ENCODE peak calls at places on chromosomes 13 and 19, in nine cellular contexts. E is CD4-positive, CD25-positive, alpha-beta regulatory T cell; Q is GM12865; F is lower leg skin; J is uterus; S is neural progenitor cell; H is Peyer's patch; B is psoas muscle; U is PC-3. Z is an unnamed sample.
A peak's percentile ranks its signal among the peaks of the same experiment; 100 is the strongest.

GRCh38 chr13:31179754-31180153 is 18.1 kb upstream of the HSPH1 start:
- DNase-seq in S (no peak), Q (peak; percentile 16), F (no peak), U (no peak), E (no peak), B (no peak), H (no peak), J (no peak), Z (no peak)

GRCh38 chr19:1833540-1833939 is 14.7 kb downstream of the REXO1 start:
- DNase-seq in Q (no peak), H (no peak), E (no peak), S (no peak), J (no peak), F (no peak), B (no peak), U (no peak), Z (no peak)

GRCh38 chr19:7257148-7258041 is 36.8 kb downstream of the INSR start:
- DNase-seq in E (no peak), F (peak; percentile 90), U (peak; percentile 65), B (no peak), S (no peak), J (peak; percentile 92), H (no peak), Q (no peak), Z (no peak)

GRCh38 chr19:13037161-13037560 is 41.9 kb downstream of the NFIX start:
- DNase-seq in E (no peak), Q (peak; percentile 29), H (no peak), B (peak; percentile 41), U (peak; percentile 91), F (no peak), S (no peak), J (no peak), Z (no peak)

GRCh38 chr13:22463089-22463488 is 717.7 kb upstream of the SGCG start:
- DNase-seq in F (no peak), Q (no peak), S (no peak), H (no peak), J (no peak), E (no peak), B (no peak), U (no peak), Z (no peak)

GRCh38 chr19:47039239-47039874 is 9.1 kb downstream of the TMEM160 start:
- DNase-seq in S (no peak), E (no peak), J (no peak), B (no peak), U (no peak), H (no peak), Q (no peak), F (no peak), Z (no peak)

GRCh38 chr19:51380379-51380778 is 7.4 kb downstream of the LIM2 start:
- DNase-seq in J (no peak), F (no peak), U (no peak), B (no peak), H (no peak), E (no peak), Q (no peak), S (no peak), Z (no peak)

GRCh38 chr13:108974686-108975085 is 345.3 kb downstream of the MYO16 start:
- DNase-seq in F (no peak), S (no peak), J (no peak), B (no peak), H (no peak), U (peak; percentile 12), E (no peak), Q (no peak), Z (no peak)

GRCh38 chr19:32532233-32532632 is 48.8 kb upstream of the PDCD5 start:
- DNase-seq in S (no peak), F (no peak), Q (no peak), E (no peak), U (no peak), B (no peak), H (no peak), J (no peak), Z (no peak)

GRCh38 chr13:57624565-57625435 is 6.7 kb upstream of the PCDH17 start:
- DNase-seq in B (no peak), U (peak; percentile 64), J (no peak), H (no peak), F (no peak), E (no peak), S (peak; percentile 86), Q (peak; percentile 47), Z (no peak)

GRCh38 chr19:12543855-12544254 is 7.4 kb downstream of the ZNF564 start:
- DNase-seq in H (no peak), S (no peak), Q (no peak), J (no peak), B (no peak), E (no peak), F (no peak), U (no peak), Z (no peak)

GRCh38 chr13:35857769-35858168 is 273.4 kb downstream of the DCLK1 start:
- DNase-seq in H (no peak), E (no peak), F (no peak), J (no peak), Q (no peak), S (peak; percentile 71), U (no peak), B (no peak), Z (no peak)

GRCh38 chr19:3408996-3409345 is 42.6 kb downstream of the NFIC start:
- DNase-seq in E (no peak), U (no peak), Q (no peak), H (no peak), J (no peak), B (no peak), F (no peak), S (no peak), Z (no peak)

GRCh38 chr19:3407556-3408516 is 41.5 kb downstream of the NFIC start:
- DNase-seq in S (no peak), B (peak; percentile 61), J (peak; percentile 65), F (no peak), H (no peak), U (no peak), E (no peak), Q (no peak), Z (no peak)

GRCh38 chr19:3412066-3412465 is 45.7 kb downstream of the NFIC start:
- DNase-seq in H (no peak), B (no peak), Q (no peak), J (no peak), S (no peak), E (no peak), U (no peak), F (no peak), Z (no peak)

GRCh38 chr19:3411636-3412035 is 45.3 kb downstream of the NFIC start:
- DNase-seq in B (no peak), U (no peak), F (no peak), E (no peak), Q (no peak), S (no peak), J (no peak), H (no peak), Z (no peak)

GRCh38 chr19:3409346-3410064 is 43.1 kb downstream of the NFIC start:
- DNase-seq in Q (no peak), U (no peak), J (peak; percentile 80), H (no peak), E (no peak), B (peak; percentile 91), S (no peak), F (peak; percentile 95), Z (no peak)
- H3K4me3 ChIP-seq in Q (no peak overlapping the region), U (no peak overlapping the region), J (no peak overlapping the region), H (no peak overlapping the region), E (no peak overlapping the region), B (peak overlapping the region; percentile 54), S (no peak overlapping the region), F (no peak overlapping the region), Z (no peak overlapping the region)

DNA sequence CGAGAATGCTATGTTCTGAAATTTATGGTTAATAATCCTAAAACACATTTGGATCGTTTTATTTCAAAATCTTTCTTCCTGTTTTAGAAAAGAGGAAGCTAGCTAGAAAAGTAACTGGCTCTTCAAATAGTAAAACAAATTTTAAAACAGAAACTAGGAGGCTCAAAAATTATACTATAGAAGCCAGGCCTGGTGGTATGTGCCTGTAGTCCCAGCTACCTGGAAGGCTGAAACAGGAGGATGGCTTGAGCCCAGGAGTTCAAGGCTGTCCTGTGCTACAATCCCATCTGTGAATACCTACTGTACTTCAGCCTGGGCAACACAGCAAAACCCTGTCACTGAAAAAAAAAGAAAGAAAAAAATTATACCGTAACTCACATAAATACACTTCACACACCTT is 57.9 kb downstream of the ELF1 start:
- DNase-seq in U (no peak), F (no peak), B (no peak), J (no peak), S (no peak), H (no peak), E (no peak), Q (no peak), Z (no peak)
- H3K4me3 ChIP-seq in U (no peak overlapping the region), F (no peak overlapping the region), B (no peak overlapping the region), J (no peak overlapping the region), S (no peak overlapping the region), H (no peak overlapping the region), E (peak overlapping the region; percentile 49), Q (no peak overlapping the region), Z (no peak overlapping the region)

DNA sequence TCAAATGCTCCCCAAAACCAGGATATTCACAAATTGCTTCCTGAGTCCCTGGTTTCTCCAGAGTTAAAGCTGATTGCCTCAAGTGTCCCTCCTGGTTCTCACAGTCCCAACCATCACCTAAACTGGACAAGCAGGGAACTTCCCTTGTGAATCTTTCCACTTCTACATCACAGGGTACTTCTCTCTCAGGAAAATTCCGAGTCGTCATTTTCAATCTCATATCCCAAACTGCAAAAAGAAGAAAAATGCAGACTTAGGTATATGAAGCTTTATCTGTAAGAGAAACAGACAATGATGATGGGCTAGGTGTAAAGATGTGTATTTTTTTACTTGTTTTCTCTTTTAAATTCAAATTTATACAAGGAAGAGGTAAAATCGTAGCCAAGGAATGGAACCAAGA is 21.3 kb downstream of the ZNF329 start:
- DNase-seq in Q (no peak), J (no peak), U (no peak), B (no peak), H (no peak), S (no peak), F (no peak), E (no peak), Z (no peak)
- H3K4me3 ChIP-seq in Q (no peak overlapping the region), J (no peak overlapping the region), U (peak overlapping the region; percentile 7), B (no peak overlapping the region), H (no peak overlapping the region), S (no peak overlapping the region), F (no peak overlapping the region), E (peak overlapping the region; percentile 9), Z (no peak overlapping the region)

DNA sequence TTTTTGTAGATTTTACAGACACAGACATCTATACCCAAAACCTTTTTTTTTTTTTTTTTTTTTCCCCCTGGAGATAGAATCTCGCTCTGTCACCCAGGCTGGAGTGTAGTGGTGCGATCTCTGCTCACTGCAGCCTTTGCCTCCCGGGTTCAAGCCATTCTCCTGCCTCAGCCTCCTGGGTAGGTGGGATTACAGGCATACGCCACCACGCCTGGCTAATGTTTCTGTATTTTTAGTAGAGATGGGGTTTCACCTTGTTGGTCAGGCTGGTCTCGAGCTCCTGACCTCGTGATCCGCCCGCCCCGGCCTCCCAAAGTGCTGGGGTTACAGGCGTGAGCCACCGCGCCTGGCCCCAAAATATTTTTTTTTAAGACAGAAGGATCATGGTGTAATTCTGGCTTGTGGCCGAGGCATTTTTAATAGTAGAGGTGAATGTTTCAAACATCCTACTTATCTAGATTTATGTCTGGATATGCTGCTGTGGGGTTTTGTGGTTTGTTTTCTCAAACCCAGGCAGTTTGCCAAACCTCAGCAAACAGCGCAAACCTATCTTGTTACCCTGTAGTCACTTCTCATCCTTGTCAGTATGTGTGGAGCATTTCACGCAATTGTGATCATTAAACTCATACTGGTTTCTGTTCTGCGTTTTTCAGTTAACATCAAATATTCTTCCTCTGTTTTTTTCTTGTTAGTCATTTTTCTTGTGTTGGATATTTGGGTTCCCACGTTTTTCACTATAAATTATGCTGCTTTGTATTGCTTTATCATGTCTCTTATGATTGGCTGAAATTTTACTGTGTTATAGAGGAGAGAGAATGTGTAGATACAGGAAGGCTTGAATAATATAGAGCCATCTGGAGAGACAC is 36.2 kb upstream of the GARRE1 start:
- DNase-seq in E (peak; percentile 76), S (no peak), B (no peak), J (peak; percentile 29), H (peak; percentile 33), F (no peak), Q (peak; percentile 69), U (peak; percentile 96), Z (peak; percentile 95)
- H3K4me3 ChIP-seq in E (peak overlapping the region; percentile 1), S (no peak overlapping the region), B (no peak overlapping the region), J (no peak overlapping the region), H (no peak overlapping the region), F (no peak overlapping the region), Q (no peak overlapping the region), U (peak overlapping the region; percentile 11), Z (no peak overlapping the region)